ENCODE peak calls at places on chromosomes 4 and X, in four cellular contexts. G is fibroblast of lung, Q is GM23248, H is GM23338. M is an unnamed sample.

GRCh38 chrX:54994099-54994498 is at the start of gene PFKFB1:
- DNase-seq in Q (no peak), G (no peak), H (no peak), M (no peak)

GRCh38 chrX:109632906-109633504 is 8.0 kb upstream of the KCNE5 start:
- DNase-seq in Q (peak; percentile 50), H (peak; percentile 50), G (peak; percentile 45), M (peak; percentile 28)

GRCh38 chrX:141439651-141440050 is 144.9 kb downstream of the SPANXA1 start:
- DNase-seq in G (peak; percentile 9), H (no peak), Q (no peak), M (no peak)

GRCh38 chr4:164261831-164262230 is 492.1 kb upstream of the SMIM31 start:
- DNase-seq in Q (no peak), G (no peak), H (no peak), M (no peak)

GRCh38 chr4:149008415-149009025 is 566.3 kb upstream of the NR3C2 start:
- DNase-seq in G (no peak), H (peak; percentile 37), Q (no peak), M (no peak)

GRCh38 chr4:95362906-95363578 is 185.7 kb downstream of the UNC5C start:
- DNase-seq in G (peak; percentile 30), Q (peak; percentile 5), H (peak; percentile 79), M (peak; percentile 54)

GRCh38 chrX:10109695-10110094 is 47.1 kb upstream of the CLCN4 start:
- DNase-seq in H (no peak), G (peak; percentile 68), Q (peak; percentile 8), M (no peak)

GRCh38 chr4:97582890-97583289 is 560.4 kb downstream of the STPG2 start:
- DNase-seq in G (no peak), H (no peak), Q (no peak), M (peak; percentile 15)

GRCh38 chr4:101865501-101866062 is 75.1 kb downstream of the BANK1 start:
- DNase-seq in Q (peak; percentile 65), H (no peak), G (no peak), M (no peak)

GRCh38 chr4:89493367-89493766 is 185.8 kb upstream of the GPRIN3 start:
- DNase-seq in Q (no peak), H (no peak), G (no peak), M (no peak)

GRCh38 chrX:31266172-31267076 is 194.6 kb upstream of the FTHL17 start:
- DNase-seq in H (peak; percentile 60), G (no peak), Q (peak; percentile 44), M (peak; percentile 53)

GRCh38 chrX:119237526-119238035 is 1.5 kb downstream of the PGRMC1 start:
- DNase-seq in H (peak; percentile 27), G (peak; percentile 1), Q (peak; percentile 44), M (no peak)

GRCh38 chrX:40132751-40133150 is 35.0 kb upstream of the BCOR start:
- DNase-seq in Q (peak; percentile 89), H (no peak), G (peak; percentile 87), M (peak; percentile 58)

GRCh38 chr4:41120297-41121217 is 93.8 kb downstream of the APBB2 start:
- DNase-seq in Q (peak; percentile 53), G (peak; percentile 95), H (no peak), M (peak; percentile 78)

GRCh38 chr4:108018038-108018883 is 28.6 kb downstream of the HADH start:
- DNase-seq in G (peak; percentile 82), H (peak; percentile 88), Q (peak; percentile 77), M (peak; percentile 75)

GRCh38 chr4:140359571-140360427 is 13.6 kb upstream of the SCOC start:
- DNase-seq in H (peak; percentile 97), G (peak; percentile 88), Q (peak; percentile 85), M (peak; percentile 86)

GRCh38 chr4:60485279-60485678 is 714.8 kb upstream of the ADGRL3 start:
- DNase-seq in H (no peak), Q (no peak), G (no peak), M (no peak)

GRCh38 chr4:68748181-68748981 is 67.4 kb upstream of the UGT2B10 start:
- DNase-seq in H (no peak), Q (no peak), G (no peak), M (peak; percentile 17)

GRCh38 chrX:31036895-31037294 is 34.9 kb downstream of the FTHL17 start:
- DNase-seq in H (peak; percentile 60), Q (peak; percentile 65), G (peak; percentile 47), M (peak; percentile 31)

GRCh38 chr4:82201805-82202636 is 171.8 kb downstream of the HNRNPD start:
- DNase-seq in H (peak; percentile 91), G (peak; percentile 45), Q (peak; percentile 60), M (peak; percentile 59)

GRCh38 chr4:173531085-173531965 is 1.3 kb upstream of the HAND2 start:
- DNase-seq in G (no peak), H (peak; percentile 50), Q (peak; percentile 79), M (no peak)
- TF ChIP-seq EZH2 in G (peak; percentile 75), H (peak; percentile 98), Q (no peak), M (peak; percentile 100)

GRCh38 chrX:151174581-151175282 is 1.7 kb upstream of the GPR50 start:
- DNase-seq in H (peak; percentile 63), Q (no peak), G (no peak), M (no peak)
- TF ChIP-seq EZH2 in H (peak; percentile 41), Q (no peak), G (no peak), M (peak; percentile 1)

GRCh38 chr4:186104114-186104894 is at the start of gene FAM149A:
- DNase-seq in Q (peak; percentile 12), H (peak; percentile 83), G (peak; percentile 1), M (no peak)

GRCh38 chr4:186105721-186106335 is 1.3 kb downstream of the FAM149A start:
- DNase-seq in G (peak; percentile 2), Q (no peak), H (peak; percentile 35), M (no peak)

GRCh38 chr4:186102931-186103330 is 1.6 kb upstream of the FAM149A start:
- DNase-seq in G (no peak), Q (no peak), H (no peak), M (no peak)

GRCh38 chr4:186108391-186108790 is 3.9 kb downstream of the FAM149A start:
- DNase-seq in H (no peak), Q (no peak), G (no peak), M (no peak)

DNA sequence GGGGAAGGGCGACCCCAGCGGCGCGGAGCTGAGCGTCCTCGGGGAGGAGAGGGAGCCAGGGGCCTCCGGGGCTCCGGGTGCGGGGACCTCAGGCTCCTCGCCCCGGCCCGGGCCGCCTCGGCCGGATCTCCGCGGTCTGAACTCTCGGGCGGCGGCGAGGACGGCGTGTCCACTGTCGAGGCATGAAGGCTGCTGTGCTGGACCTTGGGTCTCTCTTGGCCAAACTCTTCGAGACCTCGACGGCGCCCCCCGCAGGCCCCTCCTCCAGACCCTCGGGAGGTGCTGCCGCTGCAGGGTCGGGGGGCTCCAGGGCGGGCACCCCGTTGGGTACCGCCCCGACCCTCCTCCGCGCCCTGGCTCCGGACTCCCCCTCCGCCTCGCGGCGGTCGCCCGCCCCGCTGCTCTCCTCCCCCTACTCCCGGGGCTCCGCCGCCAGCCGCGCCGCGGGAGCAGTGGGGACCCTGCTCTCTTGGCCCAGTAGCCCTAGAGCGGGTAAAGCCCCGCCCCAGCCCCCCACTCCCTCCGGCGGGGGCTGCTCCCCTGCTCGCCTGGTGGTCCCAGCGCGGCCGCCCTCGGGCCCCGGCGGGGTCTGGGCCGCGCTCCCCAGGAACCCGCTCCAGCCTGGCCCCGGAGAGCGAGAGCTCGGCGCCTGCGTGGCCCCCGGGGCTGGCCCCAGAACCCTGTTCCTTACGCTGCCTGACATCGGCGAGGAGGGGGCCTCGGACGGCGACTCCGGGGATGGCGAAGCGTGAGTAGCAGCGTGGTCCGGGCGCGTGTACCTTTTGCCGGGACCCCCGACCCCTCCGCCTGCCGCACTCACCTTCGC is 604 bp downstream of the FAM149A start:
- DNase-seq in G (no peak), Q (peak; percentile 20), H (peak; percentile 52), M (no peak)
- TF ChIP-seq EZH2 in G (no peak), Q (no peak), H (no peak), M (peak; percentile 80)

GRCh38 chr4:786861-787300 is 39.0 kb downstream of the CPLX1 start:
- DNase-seq in H (no peak), G (no peak), Q (no peak), M (peak; percentile 35)

GRCh38 chr4:786074-786741 is 39.7 kb downstream of the CPLX1 start:
- DNase-seq in H (peak; percentile 60), G (no peak), Q (no peak), M (no peak)

GRCh38 chr4:787561-787981 is 38.4 kb downstream of the CPLX1 start:
- DNase-seq in Q (no peak), H (no peak), G (no peak), M (no peak)

GRCh38 chr4:784401-785331 is 41.3 kb downstream of the CPLX1 start:
- DNase-seq in Q (no peak), H (no peak), G (no peak), M (no peak)

DNA sequence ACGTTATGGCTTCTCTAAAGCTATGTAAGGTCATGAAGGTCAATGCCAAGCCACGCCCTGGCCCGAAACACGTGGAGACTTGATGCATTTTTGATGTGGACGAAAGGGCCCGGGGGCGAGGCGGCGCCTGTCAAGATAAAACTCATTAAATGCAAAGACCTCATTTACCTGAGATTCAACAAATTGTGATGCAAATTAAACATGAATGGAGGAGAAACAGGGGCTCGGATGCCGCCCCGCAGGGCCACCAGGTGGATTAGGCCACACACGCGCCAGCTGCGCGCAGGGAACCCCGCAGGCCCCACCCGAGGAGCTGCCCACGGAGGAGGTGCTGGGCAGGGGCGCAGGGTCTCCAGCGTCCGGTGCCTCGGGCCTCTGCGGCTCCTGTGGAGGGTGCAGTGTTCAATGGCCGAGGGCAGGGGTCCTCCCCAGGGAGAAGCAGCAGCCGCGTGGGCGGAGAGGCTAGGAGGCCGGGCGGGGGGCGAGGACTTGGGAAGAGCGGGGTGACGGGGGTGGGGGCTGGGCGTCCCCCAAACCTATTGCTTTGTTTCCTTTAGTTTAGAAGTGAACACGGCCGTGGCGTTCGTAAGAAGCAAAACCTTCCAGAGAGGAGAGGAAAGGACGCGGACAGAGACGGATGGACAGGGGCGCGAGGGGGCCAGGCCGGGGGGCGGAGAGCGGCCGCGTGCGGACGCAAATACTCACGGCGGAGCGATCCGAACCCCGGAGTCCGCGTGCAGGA is 40.4 kb downstream of the CPLX1 start:
- DNase-seq in H (peak; percentile 90), G (no peak), Q (peak; percentile 31), M (no peak)
- TF ChIP-seq EZH2 in H (peak; percentile 23), G (peak; percentile 83), Q (peak; percentile 46), M (peak; percentile 90)

GRCh38 chr4:165518658-165519057 is 139.8 kb downstream of the CPE start:
- DNase-seq in H (no peak), G (no peak), Q (no peak), M (no peak)
- TF ChIP-seq EZH2 in H (no peak), G (no peak), Q (no peak), M (no peak)

DNA sequence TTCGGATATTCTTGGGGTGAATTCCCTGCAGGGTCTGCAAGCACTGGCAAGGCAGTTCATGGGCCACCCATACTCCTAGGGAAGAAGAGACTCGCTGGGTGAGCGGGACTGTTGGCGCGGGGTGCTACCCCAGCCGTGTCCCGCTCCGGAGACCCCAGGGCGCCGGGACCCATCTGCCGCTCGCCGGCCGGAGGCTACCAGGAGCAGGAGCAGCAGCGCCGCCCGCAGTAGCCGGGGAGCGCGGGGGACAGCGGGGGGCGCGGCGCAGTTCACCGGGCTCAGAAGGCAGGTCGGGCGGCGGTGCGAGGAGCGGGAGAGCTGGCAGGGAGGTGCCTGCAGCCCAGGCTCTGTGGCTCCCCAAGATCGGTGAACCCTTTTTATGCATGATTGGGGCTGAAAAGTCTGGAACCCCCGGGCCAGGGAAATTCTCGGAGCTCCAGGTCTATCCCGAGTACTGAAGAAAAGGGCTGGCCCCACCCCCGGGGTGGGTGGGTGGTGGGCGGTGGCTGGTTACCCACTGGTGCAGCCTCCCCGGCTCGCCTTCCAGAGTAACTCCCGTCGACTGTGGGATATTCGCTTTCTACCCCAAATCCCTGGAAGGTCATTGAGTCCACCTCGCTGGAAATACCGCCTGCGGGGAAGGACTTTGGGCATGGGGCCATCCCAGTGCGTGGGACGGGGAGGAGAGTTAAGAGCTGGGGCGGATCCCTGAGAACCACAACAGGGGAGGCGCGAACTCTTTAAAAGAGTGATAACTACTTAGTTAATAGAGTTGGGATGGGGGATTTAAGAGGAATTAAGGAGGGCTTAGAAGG is 37.6 kb downstream of the PF4 start:
- DNase-seq in Q (peak; percentile 58), G (peak; percentile 8), H (peak; percentile 69), M (peak; percentile 24)
- TF ChIP-seq EZH2 in Q (no peak), G (no peak), H (peak; percentile 66), M (no peak)